ENCODE peak calls at places on chromosomes 1 and 21, in six cellular contexts. One of them, this sample, is unnamed.
A peak's percentile ranks its signal among the peaks of the same experiment; 100 is the strongest.

GRCh38 chr1:48999321-48999720 is 222.6 kb upstream of the BEND5 start:
- DNase-seq in right lobe of liver: no peak
- DNase-seq in pancreas: no peak
- DNase-seq in IMR-90: no peak
- DNase-seq in fibroblast of the aortic adventitia: no peak
- DNase-seq in colonic mucosa: no peak
- DNase-seq in this sample: no peak

GRCh38 chr1:34759472-34760357 is at the start of gene GJB4:
- DNase-seq in right lobe of liver: no peak
- DNase-seq in pancreas: no peak
- DNase-seq in IMR-90: no peak
- DNase-seq in fibroblast of the aortic adventitia: no peak
- DNase-seq in colonic mucosa: peak; percentile 60
- DNase-seq in this sample: no peak

GRCh38 chr1:209155556-209155955 is 428.0 kb upstream of the CAMK1G start:
- DNase-seq in right lobe of liver: no peak
- DNase-seq in pancreas: no peak
- DNase-seq in IMR-90: no peak
- DNase-seq in fibroblast of the aortic adventitia: no peak
- DNase-seq in colonic mucosa: no peak
- DNase-seq in this sample: no peak

GRCh38 chr1:34460193-34460592 is 283.5 kb downstream of the C1orf94 start:
- DNase-seq in right lobe of liver: peak; percentile 60
- DNase-seq in pancreas: no peak
- DNase-seq in IMR-90: no peak
- DNase-seq in fibroblast of the aortic adventitia: peak; percentile 17
- DNase-seq in colonic mucosa: peak; percentile 60
- DNase-seq in this sample: peak; percentile 12

GRCh38 chr1:177953549-177953948 is 16.3 kb downstream of the SEC16B start:
- DNase-seq in right lobe of liver: no peak
- DNase-seq in pancreas: no peak
- DNase-seq in IMR-90: no peak
- DNase-seq in fibroblast of the aortic adventitia: no peak
- DNase-seq in colonic mucosa: no peak
- DNase-seq in this sample: no peak

GRCh38 chr1:171484760-171485374 is 463 bp upstream of the PRRC2C start:
- DNase-seq in right lobe of liver: no peak
- DNase-seq in pancreas: no peak
- DNase-seq in IMR-90: no peak
- DNase-seq in fibroblast of the aortic adventitia: no peak
- DNase-seq in colonic mucosa: no peak
- DNase-seq in this sample: no peak

GRCh38 chr1:112297536-112297935 is 98.5 kb upstream of the CTTNBP2NL start:
- DNase-seq in right lobe of liver: no peak
- DNase-seq in pancreas: no peak
- DNase-seq in IMR-90: peak; percentile 13
- DNase-seq in fibroblast of the aortic adventitia: peak; percentile 8
- DNase-seq in colonic mucosa: no peak
- DNase-seq in this sample: no peak

GRCh38 chr21:43322805-43323204 is 104.1 kb downstream of the SIK1 start:
- DNase-seq in right lobe of liver: no peak
- DNase-seq in pancreas: no peak
- DNase-seq in IMR-90: peak; percentile 17
- DNase-seq in fibroblast of the aortic adventitia: no peak
- DNase-seq in colonic mucosa: no peak
- DNase-seq in this sample: no peak

GRCh38 chr1:67525053-67525760 is 95.0 kb upstream of the SERBP1 start:
- DNase-seq in right lobe of liver: no peak
- DNase-seq in pancreas: no peak
- DNase-seq in IMR-90: no peak
- DNase-seq in fibroblast of the aortic adventitia: no peak
- DNase-seq in colonic mucosa: no peak
- DNase-seq in this sample: no peak

GRCh38 chr1:180310095-180310494 is 80.0 kb downstream of the LHX4 start:
- DNase-seq in right lobe of liver: no peak
- DNase-seq in pancreas: no peak
- DNase-seq in IMR-90: peak; percentile 53
- DNase-seq in fibroblast of the aortic adventitia: peak; percentile 13
- DNase-seq in colonic mucosa: no peak
- DNase-seq in this sample: peak; percentile 46

GRCh38 chr1:197268012-197268411 is at the start of gene CRB1:
- DNase-seq in right lobe of liver: no peak
- DNase-seq in pancreas: peak; percentile 12
- DNase-seq in IMR-90: no peak
- DNase-seq in fibroblast of the aortic adventitia: peak; percentile 16
- DNase-seq in colonic mucosa: no peak
- DNase-seq in this sample: peak; percentile 5

GRCh38 chr21:35254752-35255138 is 205.6 kb upstream of the RUNX1 start:
- DNase-seq in right lobe of liver: no peak
- DNase-seq in pancreas: no peak
- DNase-seq in IMR-90: no peak
- DNase-seq in fibroblast of the aortic adventitia: no peak
- DNase-seq in colonic mucosa: no peak
- DNase-seq in this sample: peak; percentile 32

GRCh38 chr1:230112131-230112701 is 45.2 kb downstream of the GALNT2 start:
- DNase-seq in right lobe of liver: no peak
- DNase-seq in pancreas: no peak
- DNase-seq in IMR-90: peak; percentile 21
- DNase-seq in fibroblast of the aortic adventitia: no peak
- DNase-seq in colonic mucosa: no peak
- DNase-seq in this sample: no peak

GRCh38 chr1:95236784-95237575 is 3.0 kb downstream of the RWDD3 start:
- DNase-seq in right lobe of liver: no peak
- DNase-seq in pancreas: no peak
- DNase-seq in IMR-90: peak; percentile 47
- DNase-seq in fibroblast of the aortic adventitia: peak; percentile 16
- DNase-seq in colonic mucosa: no peak
- DNase-seq in this sample: peak; percentile 29

GRCh38 chr1:94332952-94333351 is 85.2 kb upstream of the ABCD3 start:
- DNase-seq in right lobe of liver: no peak
- DNase-seq in pancreas: no peak
- DNase-seq in IMR-90: peak; percentile 72
- DNase-seq in fibroblast of the aortic adventitia: peak; percentile 35
- DNase-seq in colonic mucosa: no peak
- DNase-seq in this sample: peak; percentile 29

GRCh38 chr1:109521465-109521951 is 12.0 kb upstream of the AMIGO1 start:
- DNase-seq in right lobe of liver: no peak
- DNase-seq in pancreas: no peak
- DNase-seq in IMR-90: no peak
- DNase-seq in fibroblast of the aortic adventitia: no peak
- DNase-seq in colonic mucosa: no peak
- DNase-seq in this sample: peak; percentile 36

GRCh38 chr1:26945728-26946127 is 14.5 kb downstream of the KDF1 start:
- DNase-seq in right lobe of liver: peak; percentile 87
- DNase-seq in pancreas: no peak
- DNase-seq in IMR-90: no peak
- DNase-seq in fibroblast of the aortic adventitia: no peak
- DNase-seq in colonic mucosa: peak; percentile 87
- DNase-seq in this sample: no peak

GRCh38 chr1:155219592-155220031 is 11.1 kb downstream of the MTX1 start:
- DNase-seq in right lobe of liver: no peak
- DNase-seq in pancreas: no peak
- DNase-seq in IMR-90: no peak
- DNase-seq in fibroblast of the aortic adventitia: peak; percentile 27
- DNase-seq in colonic mucosa: peak; percentile 61
- DNase-seq in this sample: peak; percentile 25

GRCh38 chr1:46184920-46185658 is 8.8 kb upstream of the P3R3URF start:
- DNase-seq in right lobe of liver: no peak
- DNase-seq in pancreas: no peak
- DNase-seq in IMR-90: no peak
- DNase-seq in fibroblast of the aortic adventitia: no peak
- DNase-seq in colonic mucosa: peak; percentile 18
- DNase-seq in this sample: no peak

GRCh38 chr1:201312298-201312697 is 29.0 kb downstream of the PKP1 start:
- DNase-seq in right lobe of liver: no peak
- DNase-seq in pancreas: no peak
- DNase-seq in IMR-90: no peak
- DNase-seq in fibroblast of the aortic adventitia: no peak
- DNase-seq in colonic mucosa: no peak
- DNase-seq in this sample: no peak

GRCh38 chr21:35530726-35531125 is 481.6 kb upstream of the RUNX1 start:
- DNase-seq in right lobe of liver: no peak
- DNase-seq in pancreas: no peak
- DNase-seq in IMR-90: no peak
- DNase-seq in fibroblast of the aortic adventitia: no peak
- DNase-seq in colonic mucosa: no peak
- DNase-seq in this sample: no peak

GRCh38 chr1:94983343-94983742 is 56.4 kb upstream of the CNN3 start:
- DNase-seq in right lobe of liver: no peak
- DNase-seq in pancreas: no peak
- DNase-seq in IMR-90: peak; percentile 88
- DNase-seq in fibroblast of the aortic adventitia: peak; percentile 62
- DNase-seq in colonic mucosa: peak; percentile 52
- DNase-seq in this sample: peak; percentile 81

GRCh38 chr1:119481951-119482350 is 25.1 kb upstream of the HSD3B1 start:
- DNase-seq in right lobe of liver: no peak
- DNase-seq in pancreas: no peak
- DNase-seq in IMR-90: no peak
- DNase-seq in fibroblast of the aortic adventitia: no peak
- DNase-seq in colonic mucosa: no peak
- DNase-seq in this sample: no peak

GRCh38 chr1:55380313-55380970 is 165.3 kb upstream of the USP24 start:
- DNase-seq in right lobe of liver: no peak
- DNase-seq in pancreas: no peak
- DNase-seq in IMR-90: peak; percentile 23
- DNase-seq in fibroblast of the aortic adventitia: peak; percentile 26
- DNase-seq in colonic mucosa: peak; percentile 53
- DNase-seq in this sample: no peak

GRCh38 chr1:55381491-55381890 is 166.3 kb upstream of the USP24 start:
- DNase-seq in right lobe of liver: no peak
- DNase-seq in pancreas: no peak
- DNase-seq in IMR-90: no peak
- DNase-seq in fibroblast of the aortic adventitia: no peak
- DNase-seq in colonic mucosa: no peak
- DNase-seq in this sample: no peak

GRCh38 chr1:55381983-55382382 is 166.8 kb upstream of the USP24 start:
- DNase-seq in right lobe of liver: no peak
- DNase-seq in pancreas: no peak
- DNase-seq in IMR-90: no peak
- DNase-seq in fibroblast of the aortic adventitia: no peak
- DNase-seq in colonic mucosa: no peak
- DNase-seq in this sample: no peak

GRCh38 chr1:55384589-55385136 is 169.5 kb upstream of the USP24 start:
- DNase-seq in right lobe of liver: no peak
- DNase-seq in pancreas: no peak
- DNase-seq in IMR-90: no peak
- DNase-seq in fibroblast of the aortic adventitia: no peak
- DNase-seq in colonic mucosa: no peak
- DNase-seq in this sample: no peak

DNA sequence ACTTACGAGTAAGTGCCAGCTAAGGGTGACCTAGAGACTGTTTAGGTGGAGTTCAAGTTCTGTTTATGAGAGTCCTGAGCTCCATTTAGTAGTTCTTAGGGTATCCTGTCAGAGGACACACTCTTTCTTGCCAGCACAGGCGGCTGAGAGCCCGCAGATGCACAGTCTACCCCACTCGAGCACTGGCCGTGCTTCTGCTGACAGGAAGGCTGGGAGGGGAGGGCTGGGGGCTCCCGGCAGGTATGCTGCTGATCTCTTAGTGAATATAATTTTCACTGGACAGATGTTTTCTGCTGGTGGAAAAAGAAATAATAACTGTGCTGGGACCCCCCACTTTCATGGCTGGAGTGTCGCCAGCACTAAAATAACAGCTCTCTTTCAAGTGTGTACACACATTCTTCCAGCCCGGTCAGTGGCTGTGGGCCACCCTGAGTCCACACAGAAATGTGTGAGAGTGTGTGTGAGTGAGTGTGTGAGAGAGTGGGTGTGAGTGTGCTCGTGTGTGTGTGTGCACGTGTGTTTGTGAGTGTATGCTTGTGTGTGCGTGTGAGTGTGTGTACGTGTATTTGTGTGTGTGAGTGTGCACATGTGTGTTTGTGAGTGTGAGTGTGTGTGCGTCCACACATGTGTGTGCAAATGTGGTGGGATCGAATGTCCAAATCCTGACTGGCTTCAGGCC is 167.7 kb upstream of the USP24 start:
- DNase-seq in right lobe of liver: no peak
- DNase-seq in pancreas: no peak
- DNase-seq in IMR-90: no peak
- DNase-seq in fibroblast of the aortic adventitia: no peak
- DNase-seq in colonic mucosa: no peak
- DNase-seq in this sample: no peak
- TF ChIP-seq CTCF in right lobe of liver: no peak
- TF ChIP-seq CTCF in pancreas: no peak
- TF ChIP-seq CTCF in IMR-90: no peak
- TF ChIP-seq CTCF in fibroblast of the aortic adventitia: no peak
- TF ChIP-seq CTCF in colonic mucosa: no peak
- TF ChIP-seq CTCF in this sample: no peak

GRCh38 chr1:158754420-158754819 is at the start of gene OR6K6:
- DNase-seq in right lobe of liver: no peak
- DNase-seq in pancreas: no peak
- DNase-seq in IMR-90: no peak
- DNase-seq in fibroblast of the aortic adventitia: no peak
- DNase-seq in colonic mucosa: no peak
- DNase-seq in this sample: no peak
- TF ChIP-seq CTCF in right lobe of liver: no peak
- TF ChIP-seq CTCF in pancreas: no peak
- TF ChIP-seq CTCF in IMR-90: no peak
- TF ChIP-seq CTCF in fibroblast of the aortic adventitia: no peak
- TF ChIP-seq CTCF in colonic mucosa: no peak
- TF ChIP-seq CTCF in this sample: no peak

DNA sequence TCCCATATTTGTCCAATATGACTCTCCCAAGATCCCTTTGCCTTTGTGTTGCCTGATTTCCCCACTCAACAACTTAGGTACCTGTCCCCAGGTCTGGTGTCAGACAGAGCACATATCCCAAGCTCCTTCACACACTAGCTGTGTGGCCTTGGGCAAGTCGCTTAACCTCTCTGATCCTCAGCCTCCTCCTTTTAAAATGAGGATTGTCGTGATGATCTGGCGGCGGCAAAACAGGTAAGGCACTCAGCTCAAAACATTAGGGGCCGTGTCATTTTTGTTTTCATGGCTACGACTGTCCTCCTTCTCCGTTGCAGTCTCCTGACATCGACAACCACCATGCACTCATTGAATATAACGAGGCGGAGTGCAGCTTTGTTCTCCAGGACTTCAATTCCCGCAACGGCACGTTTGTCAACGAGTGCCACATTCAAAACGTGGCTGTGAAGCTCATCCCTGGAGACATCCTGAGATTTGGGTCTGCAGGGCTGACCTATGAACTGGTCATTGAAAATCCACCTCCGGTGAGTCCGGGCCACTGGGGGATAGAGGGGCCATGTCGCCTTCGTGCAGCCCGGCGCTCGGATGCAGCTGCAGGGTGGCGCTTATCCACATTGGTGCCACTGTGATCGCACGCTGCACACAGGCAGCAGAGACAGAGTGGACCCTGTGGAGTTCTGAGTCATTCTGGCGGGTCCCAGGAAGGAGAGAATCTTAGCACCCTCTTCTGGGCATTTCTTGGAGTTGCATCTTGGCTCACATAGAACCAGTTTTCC is 25.2 kb downstream of the FHAD1 start:
- DNase-seq in right lobe of liver: no peak
- DNase-seq in pancreas: peak; percentile 78
- DNase-seq in IMR-90: peak; percentile 73
- DNase-seq in fibroblast of the aortic adventitia: peak; percentile 79
- DNase-seq in colonic mucosa: peak; percentile 81
- DNase-seq in this sample: peak; percentile 59
- TF ChIP-seq CTCF in right lobe of liver: peak; percentile 65
- TF ChIP-seq CTCF in pancreas: peak; percentile 64
- TF ChIP-seq CTCF in IMR-90: peak; percentile 96
- TF ChIP-seq CTCF in fibroblast of the aortic adventitia: peak; percentile 83
- TF ChIP-seq CTCF in colonic mucosa: peak; percentile 74
- TF ChIP-seq CTCF in this sample: peak; percentile 96

GRCh38 chr21:20424943-20425342 is 573.3 kb upstream of the NCAM2 start:
- DNase-seq in right lobe of liver: no peak
- DNase-seq in pancreas: no peak
- DNase-seq in IMR-90: no peak
- DNase-seq in fibroblast of the aortic adventitia: no peak
- DNase-seq in colonic mucosa: no peak
- DNase-seq in this sample: no peak
- TF ChIP-seq CTCF in right lobe of liver: no peak
- TF ChIP-seq CTCF in pancreas: no peak
- TF ChIP-seq CTCF in IMR-90: no peak
- TF ChIP-seq CTCF in fibroblast of the aortic adventitia: no peak
- TF ChIP-seq CTCF in colonic mucosa: no peak
- TF ChIP-seq CTCF in this sample: no peak

This sample was measured in AG10803.